ENCODE peak calls at places on chromosome 19, in six cellular contexts. U, A, X, C, I and P are unnamed samples.

GRCh38 chr19:50839712-50840655 is 6.6 kb upstream of the KLK15 start:
- DNase-seq in U (no peak), X (peak), C (no peak), I (no peak), A (no peak), P (no peak)

GRCh38 chr19:7533925-7534480 is 1.5 kb upstream of the PNPLA6 start:
- DNase-seq in U (peak), C (peak), X (peak), A (peak), I (peak), P (peak)

GRCh38 chr19:44367024-44367423 is 10.5 kb upstream of the ZNF112 start:
- DNase-seq in U (no peak), I (no peak), A (no peak), X (no peak), C (no peak), P (no peak)

GRCh38 chr19:1840541-1841115 is 7.7 kb downstream of the REXO1 start:
- DNase-seq in C (no peak), I (no peak), U (no peak), A (no peak), X (no peak), P (no peak)

GRCh38 chr19:7260161-7260560 is 34.1 kb downstream of the INSR start:
- DNase-seq in A (no peak), X (no peak), U (no peak), I (no peak), C (no peak), P (no peak)

GRCh38 chr19:10219678-10220077 is 11.5 kb downstream of the S1PR2 start:
- DNase-seq in I (peak), U (peak), C (peak), X (no peak), A (peak), P (no peak)

GRCh38 chr19:30388819-30389218 is 16.6 kb downstream of the ZNF536 start:
- DNase-seq in X (no peak), U (no peak), C (no peak), I (no peak), A (no peak), P (no peak)

GRCh38 chr19:12838893-12839656 is 760 bp downstream of the MAST1 start:
- DNase-seq in U (peak), C (no peak), A (no peak), X (no peak), I (peak), P (no peak)

GRCh38 chr19:33431986-33432385 is 58.5 kb downstream of the CEBPG start:
- DNase-seq in I (no peak), U (no peak), X (no peak), A (no peak), C (no peak), P (no peak)